ENCODE peak calls at places on chromosome 14, in six cellular contexts. X, A, T, Y, E and I are unnamed samples.

GRCh38 chr14:73723799-73724621 is 9.8 kb upstream of the PNMA1 start:
- DNase-seq in X (no peak), T (no peak), Y (no peak), E (peak; percentile 98), A (peak; percentile 96), I (peak; percentile 80)

GRCh38 chr14:64191756-64192155 is 102.4 kb downstream of the ESR2 start:
- DNase-seq in Y (no peak), X (no peak), A (peak; percentile 94), E (peak; percentile 83), T (no peak), I (no peak)

GRCh38 chr14:56172571-56172971 is 54.4 kb downstream of the PELI2 start:
- DNase-seq in X (no peak), T (no peak), A (peak; percentile 61), Y (no peak), E (peak; percentile 87), I (no peak)

GRCh38 chr14:63438065-63438757 is 105.0 kb downstream of the PPP2R5E start:
- DNase-seq in Y (no peak), T (no peak), A (peak; percentile 88), E (peak; percentile 93), X (no peak), I (no peak)

GRCh38 chr14:64878775-64879634 is 702 bp downstream of the SPTB start:
- DNase-seq in A (no peak), X (peak; percentile 60), T (peak; percentile 5), E (no peak), Y (peak; percentile 4), I (peak; percentile 63)

GRCh38 chr14:28596336-28596735 is 170.3 kb upstream of the FOXG1 start:
- DNase-seq in T (no peak), Y (no peak), A (peak; percentile 1), X (no peak), E (peak; percentile 40), I (no peak)

GRCh38 chr14:54856152-54856551 is 46.5 kb downstream of the GCH1 start:
- DNase-seq in A (no peak), E (no peak), T (no peak), Y (no peak), X (no peak), I (no peak)

GRCh38 chr14:105070760-105071137 is 5.5 kb upstream of the GPR132 start:
- DNase-seq in X (no peak), A (no peak), Y (no peak), E (no peak), T (no peak), I (no peak)

GRCh38 chr14:67883717-67884116 is 64.1 kb downstream of the RAD51B start:
- DNase-seq in A (no peak), X (no peak), E (peak; percentile 29), Y (no peak), T (no peak), I (no peak)

GRCh38 chr14:81176224-81176623 is 44.5 kb downstream of the GTF2A1 start:
- DNase-seq in T (no peak), A (no peak), E (no peak), Y (no peak), X (no peak), I (no peak)

GRCh38 chr14:105387530-105387922 is 10.8 kb upstream of the TEX22 start:
- DNase-seq in X (no peak), Y (no peak), E (no peak), A (no peak), T (no peak), I (no peak)

GRCh38 chr14:75295061-75295461 is 16.4 kb downstream of the FOS start:
- DNase-seq in A (peak; percentile 78), T (no peak), E (peak; percentile 84), X (no peak), Y (no peak), I (peak; percentile 88)

GRCh38 chr14:104383931-104384775 is 195.4 kb upstream of the C14orf180 start:
- DNase-seq in E (no peak), X (no peak), T (no peak), A (no peak), Y (peak; percentile 79), I (peak; percentile 61)

GRCh38 chr14:78752789-78753188 is 582.6 kb downstream of the NRXN3 start:
- DNase-seq in Y (no peak), E (no peak), A (no peak), X (peak; percentile 47), T (no peak), I (no peak)

GRCh38 chr14:101019541-101019940 is 116.0 kb upstream of the RTL1 start:
- DNase-seq in T (no peak), Y (no peak), X (no peak), E (no peak), A (no peak), I (peak; percentile 17)

GRCh38 chr14:74897642-74898041 is 15.9 kb downstream of the DLST start:
- DNase-seq in X (no peak), A (no peak), E (no peak), Y (no peak), T (no peak), I (no peak)

GRCh38 chr14:89428556-89429196 is 11.6 kb upstream of the FOXN3 start:
- DNase-seq in X (peak; percentile 74), A (no peak), T (no peak), Y (no peak), E (no peak), I (peak; percentile 60)

GRCh38 chr14:29390046-29390841 is 537.4 kb downstream of the PRKD1 start:
- DNase-seq in A (no peak), Y (peak; percentile 62), E (no peak), T (no peak), X (peak; percentile 78), I (no peak)

GRCh38 chr14:61277784-61278183 is 3.4 kb downstream of the TMEM30B start:
- DNase-seq in A (no peak), Y (no peak), X (no peak), T (no peak), E (no peak), I (no peak)

GRCh38 chr14:58944957-58945356 is 243.5 kb upstream of the DAAM1 start:
- DNase-seq in Y (no peak), A (no peak), E (no peak), X (no peak), T (no peak), I (no peak)

GRCh38 chr14:67806228-67806627 is 10.2 kb downstream of the ZFYVE26 start:
- DNase-seq in E (no peak), X (no peak), Y (no peak), A (no peak), T (no peak), I (no peak)

GRCh38 chr14:71932229-71932951 is at the start of gene RGS6:
- DNase-seq in X (peak; percentile 64), E (peak; percentile 3), A (no peak), T (peak; percentile 53), Y (no peak), I (peak; percentile 77)

GRCh38 chr14:104604461-104605449 is at the start of gene TMEM179:
- DNase-seq in T (no peak), E (no peak), X (no peak), Y (no peak), A (no peak), I (no peak)

GRCh38 chr14:72574687-72575086 is 319.2 kb downstream of the DPF3 start:
- DNase-seq in A (no peak), T (no peak), E (no peak), Y (no peak), X (no peak), I (no peak)

GRCh38 chr14:81831128-81831815 is 297.6 kb upstream of the SEL1L start:
- DNase-seq in T (no peak), Y (no peak), X (no peak), E (no peak), A (no peak), I (no peak)

GRCh38 chr14:94499673-94500072 is 9.6 kb downstream of the SERPINA12 start:
- DNase-seq in Y (no peak), A (no peak), X (no peak), T (no peak), E (no peak), I (no peak)

GRCh38 chr14:20657216-20658211 is 16.0 kb upstream of the OR6S1 start:
- DNase-seq in A (peak; percentile 49), X (no peak), T (no peak), Y (no peak), E (no peak), I (no peak)

GRCh38 chr14:22887990-22888378 is 5.0 kb downstream of the REM2 start:
- DNase-seq in X (no peak), E (no peak), Y (no peak), T (peak; percentile 42), A (no peak), I (no peak)

GRCh38 chr14:32319368-32320049 is 9.6 kb upstream of the AKAP6 start:
- DNase-seq in A (no peak), E (no peak), X (no peak), Y (no peak), T (no peak), I (no peak)

GRCh38 chr14:68182492-68182891 is 362.9 kb downstream of the RAD51B start:
- DNase-seq in E (no peak), X (no peak), T (peak; percentile 6), Y (no peak), A (no peak), I (no peak)

GRCh38 chr14:69045857-69046351 is 66.8 kb upstream of the ACTN1 start:
- DNase-seq in Y (no peak), X (no peak), A (no peak), T (no peak), E (peak; percentile 40), I (no peak)

GRCh38 chr14:77141592-77142288 is at the start of gene ZDHHC22:
- DNase-seq in Y (peak; percentile 83), X (no peak), E (no peak), T (no peak), A (no peak), I (no peak)

GRCh38 chr14:50601405-50601804 is 41.5 kb downstream of the ATL1 start:
- DNase-seq in E (peak; percentile 27), Y (no peak), X (no peak), A (no peak), T (no peak), I (no peak)

GRCh38 chr14:73788871-73789590 is 62.6 kb upstream of the PTGR2 start:
- DNase-seq in Y (no peak), A (no peak), X (no peak), E (peak; percentile 69), T (no peak), I (no peak)

GRCh38 chr14:68286667-68287066 is 467.1 kb downstream of the RAD51B start:
- DNase-seq in T (no peak), E (peak; percentile 18), X (no peak), A (no peak), Y (no peak), I (no peak)

GRCh38 chr14:71931492-71932228 is 569 bp upstream of the RGS6 start:
- DNase-seq in E (no peak), T (no peak), Y (no peak), X (no peak), A (no peak), I (no peak)

GRCh38 chr14:70891741-70892140 is 15.5 kb upstream of the PCNX1 start:
- DNase-seq in X (no peak), Y (no peak), A (no peak), E (peak; percentile 83), T (no peak), I (no peak)

GRCh38 chr14:36271939-36272907 is 48.2 kb downstream of the MBIP start:
- DNase-seq in A (no peak), E (no peak), Y (no peak), T (peak; percentile 10), X (no peak), I (peak; percentile 70)